ENCODE peak calls at places on chromosome 11, in nine cellular contexts. Q, R, U, E, A, C, G, F and S are unnamed samples.
A peak's percentile ranks its signal among the peaks of the same experiment; 100 is the strongest.

GRCh38 chr11:119363081-119363861 is 16.8 kb upstream of the MFRP start:
- DNase-seq in E (no peak), G (no peak), F (no peak), A (no peak), C (no peak), R (no peak), Q (no peak), U (no peak), S (no peak)

GRCh38 chr11:2390871-2391662 is 9.5 kb upstream of the TSSC4 start:
- DNase-seq in G (no peak), E (no peak), F (no peak), U (peak; percentile 31), A (peak; percentile 77), Q (peak; percentile 70), C (peak; percentile 77), R (peak; percentile 79), S (no peak)

GRCh38 chr11:27362032-27362431 is 983 bp downstream of the CCDC34 start:
- DNase-seq in C (no peak), E (no peak), F (no peak), Q (no peak), R (no peak), A (no peak), U (no peak), G (no peak), S (no peak)

GRCh38 chr11:87767615-87768014 is 407.6 kb downstream of the RAB38 start:
- DNase-seq in R (no peak), E (no peak), U (no peak), C (no peak), F (no peak), Q (no peak), A (no peak), G (no peak), S (no peak)

GRCh38 chr11:10979529-10979928 is 121.7 kb upstream of the ZBED5 start:
- DNase-seq in U (no peak), G (no peak), E (no peak), F (no peak), R (no peak), Q (no peak), C (no peak), A (peak; percentile 7), S (no peak)

GRCh38 chr11:112584674-112585073 is 324.0 kb upstream of the PLET1 start:
- DNase-seq in G (no peak), R (no peak), Q (no peak), U (no peak), C (no peak), A (peak; percentile 2), F (no peak), E (peak; percentile 44), S (no peak)

GRCh38 chr11:129694538-129694937 is 121.1 kb upstream of the TMEM45B start:
- DNase-seq in A (no peak), G (no peak), C (no peak), U (no peak), E (no peak), F (no peak), Q (no peak), R (no peak), S (no peak)

GRCh38 chr11:34643846-34644245 is 23.0 kb downstream of the EHF start:
- DNase-seq in U (no peak), C (no peak), A (no peak), R (no peak), E (no peak), F (no peak), G (no peak), Q (no peak), S (no peak)

GRCh38 chr11:35525501-35526175 is at the start of gene PAMR1:
- DNase-seq in F (peak; percentile 21), E (peak; percentile 15), A (no peak), R (peak; percentile 82), C (peak; percentile 63), Q (peak; percentile 63), U (no peak), G (peak; percentile 34), S (no peak)

GRCh38 chr11:66022401-66023185 is 3.7 kb downstream of the CATSPER1 start:
- DNase-seq in E (peak; percentile 94), G (peak; percentile 65), F (peak; percentile 91), U (peak; percentile 82), Q (no peak), C (peak; percentile 59), R (peak; percentile 56), A (peak; percentile 53), S (no peak)

GRCh38 chr11:6637871-6638270 is 17.7 kb downstream of the DCHS1 start:
- DNase-seq in E (no peak), F (no peak), Q (peak; percentile 75), G (peak; percentile 56), R (peak; percentile 68), U (no peak), C (peak; percentile 68), A (no peak), S (no peak)
- TF ChIP-seq CTCF in E (no peak), F (no peak), Q (no peak), G (no peak), R (no peak), U (no peak), C (no peak), A (no peak), S (no peak)

GRCh38 chr11:116950210-116950609 is 112.8 kb upstream of the APOA1 start:
- DNase-seq in G (no peak), F (no peak), Q (no peak), E (no peak), C (no peak), U (no peak), R (no peak), A (no peak), S (no peak)
- TF ChIP-seq CTCF in G (no peak), F (no peak), Q (no peak), E (no peak), C (no peak), U (no peak), R (no peak), A (no peak), S (no peak)

GRCh38 chr11:72742522-72743320 is 9.5 kb downstream of the ARAP1 start:
- DNase-seq in R (no peak), F (no peak), Q (no peak), A (no peak), U (no peak), C (peak; percentile 11), E (no peak), G (no peak), S (no peak)

GRCh38 chr11:72741849-72742521 is 10.2 kb downstream of the ARAP1 start:
- DNase-seq in Q (no peak), E (no peak), C (peak; percentile 31), U (no peak), F (no peak), R (no peak), G (no peak), A (no peak), S (no peak)

GRCh38 chr11:72740060-72740424 is 12.2 kb downstream of the ARAP1 start:
- DNase-seq in A (peak; percentile 31), E (no peak), C (peak; percentile 6), F (no peak), G (no peak), R (no peak), Q (no peak), U (no peak), S (no peak)

GRCh38 chr11:72740562-72741428 is 11.4 kb downstream of the ARAP1 start:
- DNase-seq in F (no peak), R (no peak), C (peak; percentile 20), Q (no peak), A (no peak), U (no peak), E (no peak), G (no peak), S (no peak)

DNA sequence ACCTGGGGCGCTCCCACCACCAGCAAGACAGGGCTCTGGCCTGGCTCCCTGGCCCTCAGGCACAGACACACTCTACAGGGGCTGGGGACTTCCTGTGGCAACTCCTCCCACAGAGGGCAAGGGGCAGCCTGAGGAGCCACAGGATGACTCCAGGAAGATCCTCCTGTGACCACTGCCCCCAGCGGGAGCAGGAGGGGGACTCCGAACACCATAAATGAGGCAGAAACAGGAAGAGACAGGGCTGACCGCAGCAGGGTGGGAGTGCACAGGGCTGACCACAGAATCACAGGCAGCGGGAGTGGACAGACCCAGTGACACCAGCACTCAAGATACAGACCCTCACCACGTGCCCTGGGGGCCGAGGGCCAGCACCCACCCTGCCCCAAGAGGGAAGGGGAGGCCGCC is 10.8 kb downstream of the ARAP1 start:
- DNase-seq in Q (no peak), A (peak; percentile 37), E (peak; percentile 31), R (no peak), F (no peak), C (no peak), G (no peak), U (no peak), S (no peak)
- TF ChIP-seq CTCF in Q (no peak), A (no peak), E (no peak), R (peak; percentile 7), F (no peak), C (no peak), G (no peak), U (no peak), S (no peak)

GRCh38 chr11:837990-838307 is 4.4 kb downstream of the POLR2L start:
- DNase-seq in E (no peak), U (no peak), Q (no peak), C (no peak), R (no peak), A (no peak), G (no peak), F (no peak), S (no peak)

GRCh38 chr11:838441-839279 is 3.7 kb downstream of the POLR2L start:
- DNase-seq in U (peak; percentile 56), G (no peak), A (no peak), R (no peak), E (peak; percentile 42), F (no peak), C (no peak), Q (no peak), S (no peak)

GRCh38 chr11:839280-839623 is 3.1 kb downstream of the POLR2L start:
- DNase-seq in F (no peak), E (no peak), R (no peak), C (no peak), G (no peak), A (no peak), Q (no peak), U (no peak), S (no peak)

GRCh38 chr11:841981-842369 is 354 bp downstream of the POLR2L start:
- DNase-seq in C (no peak), G (no peak), U (no peak), E (no peak), R (no peak), Q (no peak), A (no peak), F (no peak), S (no peak)

DNA sequence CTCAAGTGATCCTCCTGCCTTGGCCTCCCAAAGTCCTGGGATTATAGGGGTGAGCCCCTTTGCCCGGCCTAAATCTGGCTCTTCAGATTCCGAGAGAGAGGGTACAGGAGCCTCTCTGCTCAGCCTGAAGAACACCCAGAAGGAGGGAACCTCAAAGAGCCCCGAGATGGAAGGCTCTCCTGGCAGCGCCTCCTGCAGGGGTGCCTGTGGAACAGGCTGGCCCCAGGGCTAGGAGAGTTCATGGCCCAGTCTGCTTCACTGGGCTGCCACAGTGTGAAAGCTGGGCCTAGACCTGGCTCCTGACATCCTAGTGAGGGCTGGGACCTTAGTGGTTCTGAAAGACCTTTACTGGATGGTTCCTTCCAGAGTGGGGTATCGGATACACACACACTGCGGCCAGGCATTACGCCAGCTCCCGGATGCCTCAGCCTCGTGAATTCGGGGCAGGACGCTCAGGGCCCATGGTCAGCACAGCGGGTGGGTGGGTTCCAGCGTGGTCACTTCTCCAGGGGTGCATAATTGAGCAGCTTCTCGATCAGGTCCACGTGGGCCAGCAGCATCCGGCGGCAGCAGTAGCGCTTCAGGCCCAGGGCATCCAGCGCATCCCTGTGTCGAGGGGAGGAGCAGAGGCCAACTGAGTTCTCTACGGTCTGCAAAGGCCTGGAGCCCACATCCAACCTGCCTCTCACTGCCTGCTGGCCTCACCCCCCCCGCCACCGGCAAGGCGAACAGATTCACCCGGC is 2.3 kb downstream of the POLR2L start:
- DNase-seq in C (no peak), U (no peak), Q (no peak), E (no peak), R (no peak), G (no peak), F (no peak), A (no peak), S (no peak)
- TF ChIP-seq CTCF in C (no peak), U (peak; percentile 45), Q (peak; percentile 23), E (no peak), R (peak; percentile 53), G (no peak), F (no peak), A (peak; percentile 51), S (no peak)